ENCODE peak calls at places on chromosomes 11 and 22, in four cellular contexts. One of them, this sample, is unnamed.

GRCh38 chr11:45745065-45745811 is 59.7 kb upstream of the SLC35C1 start:
- DNase-seq in IMR-90: no peak
- DNase-seq in mesendoderm: no peak
- DNase-seq in H9: no peak
- DNase-seq in this sample: no peak

GRCh38 chr11:46119352-46120216 is 1.7 kb downstream of the PHF21A start:
- DNase-seq in IMR-90: peak; percentile 74
- DNase-seq in mesendoderm: peak; percentile 74
- DNase-seq in H9: no peak
- DNase-seq in this sample: no peak

GRCh38 chr11:77381749-77382693 is 80.5 kb upstream of the GDPD4 start:
- DNase-seq in IMR-90: peak; percentile 79
- DNase-seq in mesendoderm: no peak
- DNase-seq in H9: no peak
- DNase-seq in this sample: no peak

GRCh38 chr22:27825174-27825573 is 23.6 kb upstream of the MN1 start:
- DNase-seq in IMR-90: no peak
- DNase-seq in mesendoderm: peak; percentile 50
- DNase-seq in H9: no peak
- DNase-seq in this sample: no peak

GRCh38 chr11:130003717-130004001 is 1.0 kb upstream of the PRDM10 start:
- DNase-seq in IMR-90: no peak
- DNase-seq in mesendoderm: no peak
- DNase-seq in H9: no peak
- DNase-seq in this sample: no peak

GRCh38 chr11:109785714-109786113 is 307.5 kb upstream of the ZC3H12C start:
- DNase-seq in IMR-90: peak; percentile 39
- DNase-seq in mesendoderm: no peak
- DNase-seq in H9: no peak
- DNase-seq in this sample: no peak

GRCh38 chr11:4194889-4195288 is 100.3 kb downstream of the RRM1 start:
- DNase-seq in IMR-90: no peak
- DNase-seq in mesendoderm: no peak
- DNase-seq in H9: no peak
- DNase-seq in this sample: no peak

GRCh38 chr11:111012497-111012896 is 233.0 kb upstream of the POU2AF2 start:
- DNase-seq in IMR-90: no peak
- DNase-seq in mesendoderm: no peak
- DNase-seq in H9: no peak
- DNase-seq in this sample: no peak

GRCh38 chr11:109978895-109979294 is 114.3 kb upstream of the ZC3H12C start:
- DNase-seq in IMR-90: peak; percentile 50
- DNase-seq in mesendoderm: no peak
- DNase-seq in H9: no peak
- DNase-seq in this sample: no peak

GRCh38 chr22:39593931-39594285 is 23.4 kb downstream of the CACNA1I start:
- DNase-seq in IMR-90: no peak
- DNase-seq in mesendoderm: no peak
- DNase-seq in H9: no peak
- DNase-seq in this sample: no peak
- H2BK15ac ChIP-seq in IMR-90: no peak overlapping the region
- H2BK15ac ChIP-seq in mesendoderm: no peak overlapping the region
- H2BK15ac ChIP-seq in H9: no peak overlapping the region
- H2BK15ac ChIP-seq in this sample: no peak overlapping the region

GRCh38 chr22:35733036-35733435 is 15.4 kb downstream of the APOL5 start:
- DNase-seq in IMR-90: no peak
- DNase-seq in mesendoderm: no peak
- DNase-seq in H9: no peak
- DNase-seq in this sample: no peak

GRCh38 chr22:35736166-35736565 is 18.5 kb downstream of the APOL5 start:
- DNase-seq in IMR-90: no peak
- DNase-seq in mesendoderm: no peak
- DNase-seq in H9: no peak
- DNase-seq in this sample: no peak

GRCh38 chr22:35735622-35736021 is 17.9 kb downstream of the APOL5 start:
- DNase-seq in IMR-90: no peak
- DNase-seq in mesendoderm: no peak
- DNase-seq in H9: no peak
- DNase-seq in this sample: no peak

GRCh38 chr22:35733742-35734516 is 16.3 kb downstream of the APOL5 start:
- DNase-seq in IMR-90: no peak
- DNase-seq in mesendoderm: no peak
- DNase-seq in H9: no peak
- DNase-seq in this sample: no peak

DNA sequence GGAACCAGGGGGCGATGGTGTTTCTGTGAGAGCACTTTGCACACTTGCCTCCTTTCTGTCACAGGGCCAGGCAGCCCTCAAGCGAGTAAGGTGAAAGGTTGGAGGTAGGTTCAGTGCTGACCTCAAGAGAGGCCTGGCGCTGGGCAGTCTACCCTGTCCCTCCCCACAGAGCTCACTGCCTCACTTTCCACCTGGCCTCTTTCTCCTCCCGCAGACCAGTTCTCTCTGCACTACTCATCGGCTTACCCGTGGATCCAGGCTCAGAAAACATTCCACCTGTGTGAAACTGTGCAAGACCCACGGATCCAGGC is 16.8 kb downstream of the APOL5 start:
- DNase-seq in IMR-90: no peak
- DNase-seq in mesendoderm: no peak
- DNase-seq in H9: no peak
- DNase-seq in this sample: no peak
- H3K56ac ChIP-seq in IMR-90: no peak overlapping the region
- H3K56ac ChIP-seq in mesendoderm: no peak overlapping the region
- H3K56ac ChIP-seq in H9: no peak overlapping the region
- H3K56ac ChIP-seq in this sample: no peak overlapping the region

GRCh38 chr11:76208438-76208828 is 2.1 kb upstream of the WNT11 start:
- DNase-seq in IMR-90: no peak
- DNase-seq in mesendoderm: no peak
- DNase-seq in H9: no peak
- DNase-seq in this sample: no peak
- H2BK15ac ChIP-seq in IMR-90: no peak overlapping the region
- H2BK15ac ChIP-seq in mesendoderm: no peak overlapping the region
- H2BK15ac ChIP-seq in H9: no peak overlapping the region
- H2BK15ac ChIP-seq in this sample: no peak overlapping the region

GRCh38 chr11:133238455-133238854 is 293.8 kb downstream of the OPCML start:
- DNase-seq in IMR-90: no peak
- DNase-seq in mesendoderm: no peak
- DNase-seq in H9: no peak
- DNase-seq in this sample: no peak
- H3K56ac ChIP-seq in IMR-90: no peak overlapping the region
- H3K56ac ChIP-seq in mesendoderm: no peak overlapping the region
- H3K56ac ChIP-seq in H9: no peak overlapping the region
- H3K56ac ChIP-seq in this sample: no peak overlapping the region

GRCh38 chr22:39679652-39680051 is 109.1 kb downstream of the CACNA1I start:
- DNase-seq in IMR-90: no peak
- DNase-seq in mesendoderm: no peak
- DNase-seq in H9: no peak
- DNase-seq in this sample: no peak

GRCh38 chr22:39682994-39683393 is 112.4 kb downstream of the CACNA1I start:
- DNase-seq in IMR-90: no peak
- DNase-seq in mesendoderm: no peak
- DNase-seq in H9: no peak
- DNase-seq in this sample: no peak

GRCh38 chr22:39681038-39681861 is 110.7 kb downstream of the CACNA1I start:
- DNase-seq in IMR-90: no peak
- DNase-seq in mesendoderm: no peak
- DNase-seq in H9: no peak
- DNase-seq in this sample: no peak

GRCh38 chr22:39678862-39679490 is 108.4 kb downstream of the CACNA1I start:
- DNase-seq in IMR-90: no peak
- DNase-seq in mesendoderm: no peak
- DNase-seq in H9: no peak
- DNase-seq in this sample: no peak

GRCh38 chr22:39680486-39680885 is 109.9 kb downstream of the CACNA1I start:
- DNase-seq in IMR-90: no peak
- DNase-seq in mesendoderm: no peak
- DNase-seq in H9: no peak
- DNase-seq in this sample: no peak
- H2BK15ac ChIP-seq in IMR-90: no peak overlapping the region
- H2BK15ac ChIP-seq in mesendoderm: no peak overlapping the region
- H2BK15ac ChIP-seq in H9: no peak overlapping the region
- H2BK15ac ChIP-seq in this sample: no peak overlapping the region

DNA sequence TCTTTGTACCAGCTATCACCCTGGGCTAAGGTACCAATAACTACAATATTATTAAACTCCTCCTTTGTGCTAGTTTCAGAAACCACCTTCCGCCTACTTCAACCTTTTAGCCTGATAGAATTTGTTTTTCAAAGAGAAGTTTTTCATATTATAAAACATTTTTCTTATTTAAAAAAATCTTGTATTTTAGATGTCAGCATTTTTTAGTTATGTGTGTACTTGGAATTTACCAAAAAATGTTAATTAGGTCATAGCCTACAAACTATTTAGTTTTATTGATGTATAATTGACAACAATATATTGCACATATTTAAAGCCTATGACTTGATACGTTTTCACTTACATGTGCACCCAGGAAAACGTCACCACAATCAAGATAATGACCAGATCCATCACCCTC is 1097.6 kb downstream of the JRKL start:
- DNase-seq in IMR-90: no peak
- DNase-seq in mesendoderm: no peak
- DNase-seq in H9: no peak
- DNase-seq in this sample: no peak
- H3K56ac ChIP-seq in IMR-90: no peak overlapping the region
- H3K56ac ChIP-seq in mesendoderm: no peak overlapping the region
- H3K56ac ChIP-seq in H9: no peak overlapping the region
- H3K56ac ChIP-seq in this sample: no peak overlapping the region

GRCh38 chr11:64286801-64287159 is 1.1 kb downstream of the GPR137 start:
- DNase-seq in IMR-90: no peak
- DNase-seq in mesendoderm: no peak
- DNase-seq in H9: no peak
- DNase-seq in this sample: no peak
- H2BK15ac ChIP-seq in IMR-90: no peak overlapping the region
- H2BK15ac ChIP-seq in mesendoderm: no peak overlapping the region
- H2BK15ac ChIP-seq in H9: no peak overlapping the region
- H2BK15ac ChIP-seq in this sample: no peak overlapping the region

GRCh38 chr22:47284822-47285221 is 522.4 kb downstream of the TBC1D22A start:
- DNase-seq in IMR-90: no peak
- DNase-seq in mesendoderm: no peak
- DNase-seq in H9: no peak
- DNase-seq in this sample: no peak

GRCh38 chr22:47282851-47283250 is 520.4 kb downstream of the TBC1D22A start:
- DNase-seq in IMR-90: no peak
- DNase-seq in mesendoderm: no peak
- DNase-seq in H9: no peak
- DNase-seq in this sample: no peak

GRCh38 chr22:47285981-47286380 is 523.5 kb downstream of the TBC1D22A start:
- DNase-seq in IMR-90: no peak
- DNase-seq in mesendoderm: no peak
- DNase-seq in H9: no peak
- DNase-seq in this sample: no peak

GRCh38 chr22:47283616-47284270 is 521.3 kb downstream of the TBC1D22A start:
- DNase-seq in IMR-90: no peak
- DNase-seq in mesendoderm: no peak
- DNase-seq in H9: no peak
- DNase-seq in this sample: no peak

DNA sequence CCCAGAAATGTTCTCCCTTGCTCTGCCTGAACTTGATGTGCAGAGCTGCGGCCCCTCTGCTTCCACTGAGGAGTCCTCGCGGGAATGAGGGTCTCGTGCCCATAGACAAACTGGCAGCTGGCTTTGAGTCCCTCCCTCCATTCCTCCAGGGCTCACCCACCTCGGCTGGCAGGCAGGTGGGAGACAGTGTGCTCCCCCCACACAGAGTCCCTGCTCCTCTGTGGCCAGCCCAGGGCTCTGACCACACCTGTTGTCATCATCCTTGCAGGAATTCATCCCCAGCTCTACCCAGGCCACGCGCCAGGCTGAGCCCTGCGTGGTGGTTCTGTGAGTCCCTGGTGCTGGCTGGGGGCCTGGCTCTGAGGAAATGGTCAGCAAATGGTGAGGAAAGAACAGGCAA is 521.9 kb downstream of the TBC1D22A start:
- DNase-seq in IMR-90: no peak
- DNase-seq in mesendoderm: no peak
- DNase-seq in H9: no peak
- DNase-seq in this sample: no peak
- H3K56ac ChIP-seq in IMR-90: no peak overlapping the region
- H3K56ac ChIP-seq in mesendoderm: no peak overlapping the region
- H3K56ac ChIP-seq in H9: no peak overlapping the region
- H3K56ac ChIP-seq in this sample: no peak overlapping the region

GRCh38 chr22:19765477-19766234 is 5.1 kb downstream of the TBX1 start:
- DNase-seq in IMR-90: no peak
- DNase-seq in mesendoderm: peak; percentile 48
- DNase-seq in H9: peak; percentile 69
- DNase-seq in this sample: no peak
- H2BK15ac ChIP-seq in IMR-90: no peak overlapping the region
- H2BK15ac ChIP-seq in mesendoderm: no peak overlapping the region
- H2BK15ac ChIP-seq in H9: no peak overlapping the region
- H2BK15ac ChIP-seq in this sample: no peak overlapping the region

GRCh38 chr11:67082071-67082791 is 25.6 kb downstream of the RHOD start:
- DNase-seq in IMR-90: no peak
- DNase-seq in mesendoderm: peak; percentile 69
- DNase-seq in H9: peak; percentile 71
- DNase-seq in this sample: no peak
- H3K56ac ChIP-seq in IMR-90: no peak overlapping the region
- H3K56ac ChIP-seq in mesendoderm: peak overlapping the region; percentile 28
- H3K56ac ChIP-seq in H9: no peak overlapping the region
- H3K56ac ChIP-seq in this sample: no peak overlapping the region

This sample was measured in H1.